ENCODE peak calls at places on chromosome 10, in eight cellular contexts. One of them, this sample, is unnamed.

GRCh38 chr10:69721690-69722310 is 79.9 kb upstream of the COL13A1 start:
- DNase-seq in CD4-positive, alpha-beta memory T cell: no peak
- DNase-seq in neural progenitor cell: peak
- DNase-seq in adrenal gland: no peak
- DNase-seq in PC-3: peak
- DNase-seq in ovary: no peak
- DNase-seq in activated CD4-positive, alpha-beta T cell treated with anti-CD3 and anti-CD28 coated beads for 24 hours: no peak
- DNase-seq in T-helper 2 cell: no peak
- DNase-seq in this sample: no peak

GRCh38 chr10:33265621-33266020 is 68.8 kb downstream of the NRP1 start:
- DNase-seq in CD4-positive, alpha-beta memory T cell: no peak
- DNase-seq in adrenal gland: no peak
- DNase-seq in neural progenitor cell: no peak
- DNase-seq in ovary: no peak
- DNase-seq in T-helper 2 cell: peak
- DNase-seq in PC-3: no peak
- DNase-seq in activated CD4-positive, alpha-beta T cell treated with anti-CD3 and anti-CD28 coated beads for 24 hours: peak
- DNase-seq in this sample: no peak

GRCh38 chr10:21529236-21529910 is 3.9 kb upstream of the SKIDA1 start:
- DNase-seq in neural progenitor cell: no peak
- DNase-seq in adrenal gland: no peak
- DNase-seq in T-helper 2 cell: no peak
- DNase-seq in PC-3: no peak
- DNase-seq in activated CD4-positive, alpha-beta T cell treated with anti-CD3 and anti-CD28 coated beads for 24 hours: no peak
- DNase-seq in ovary: no peak
- DNase-seq in CD4-positive, alpha-beta memory T cell: no peak
- DNase-seq in this sample: no peak

GRCh38 chr10:78740976-78741375 is 327.8 kb upstream of the ZMIZ1 start:
- DNase-seq in CD4-positive, alpha-beta memory T cell: no peak
- DNase-seq in activated CD4-positive, alpha-beta T cell treated with anti-CD3 and anti-CD28 coated beads for 24 hours: no peak
- DNase-seq in adrenal gland: no peak
- DNase-seq in PC-3: no peak
- DNase-seq in ovary: peak
- DNase-seq in neural progenitor cell: no peak
- DNase-seq in T-helper 2 cell: no peak
- DNase-seq in this sample: no peak

GRCh38 chr10:63561421-63561820 is 40.2 kb downstream of the REEP3 start:
- DNase-seq in T-helper 2 cell: no peak
- DNase-seq in ovary: no peak
- DNase-seq in neural progenitor cell: no peak
- DNase-seq in adrenal gland: no peak
- DNase-seq in activated CD4-positive, alpha-beta T cell treated with anti-CD3 and anti-CD28 coated beads for 24 hours: no peak
- DNase-seq in PC-3: no peak
- DNase-seq in CD4-positive, alpha-beta memory T cell: no peak
- DNase-seq in this sample: no peak

GRCh38 chr10:43795093-43795492 is 146.4 kb upstream of the ZNF32 start:
- DNase-seq in activated CD4-positive, alpha-beta T cell treated with anti-CD3 and anti-CD28 coated beads for 24 hours: no peak
- DNase-seq in CD4-positive, alpha-beta memory T cell: no peak
- DNase-seq in neural progenitor cell: no peak
- DNase-seq in ovary: no peak
- DNase-seq in adrenal gland: no peak
- DNase-seq in T-helper 2 cell: no peak
- DNase-seq in PC-3: no peak
- DNase-seq in this sample: no peak

GRCh38 chr10:52466464-52466863 is 152.4 kb downstream of the DKK1 start:
- DNase-seq in ovary: no peak
- DNase-seq in PC-3: peak
- DNase-seq in activated CD4-positive, alpha-beta T cell treated with anti-CD3 and anti-CD28 coated beads for 24 hours: no peak
- DNase-seq in neural progenitor cell: no peak
- DNase-seq in T-helper 2 cell: no peak
- DNase-seq in adrenal gland: no peak
- DNase-seq in CD4-positive, alpha-beta memory T cell: no peak
- DNase-seq in this sample: no peak

GRCh38 chr10:120978589-120979252 is 127.6 kb downstream of the WDR11 start:
- DNase-seq in neural progenitor cell: no peak
- DNase-seq in ovary: no peak
- DNase-seq in CD4-positive, alpha-beta memory T cell: no peak
- DNase-seq in T-helper 2 cell: no peak
- DNase-seq in PC-3: peak
- DNase-seq in activated CD4-positive, alpha-beta T cell treated with anti-CD3 and anti-CD28 coated beads for 24 hours: no peak
- DNase-seq in adrenal gland: peak
- DNase-seq in this sample: no peak

GRCh38 chr10:5464521-5464920 is 34.8 kb downstream of the CALML5 start:
- DNase-seq in PC-3: no peak
- DNase-seq in ovary: no peak
- DNase-seq in CD4-positive, alpha-beta memory T cell: no peak
- DNase-seq in neural progenitor cell: no peak
- DNase-seq in adrenal gland: no peak
- DNase-seq in activated CD4-positive, alpha-beta T cell treated with anti-CD3 and anti-CD28 coated beads for 24 hours: no peak
- DNase-seq in T-helper 2 cell: no peak
- DNase-seq in this sample: no peak

GRCh38 chr10:119468542-119469324 is 73.8 kb downstream of the RGS10 start:
- DNase-seq in ovary: no peak
- DNase-seq in adrenal gland: no peak
- DNase-seq in neural progenitor cell: no peak
- DNase-seq in PC-3: no peak
- DNase-seq in activated CD4-positive, alpha-beta T cell treated with anti-CD3 and anti-CD28 coated beads for 24 hours: no peak
- DNase-seq in T-helper 2 cell: no peak
- DNase-seq in CD4-positive, alpha-beta memory T cell: no peak
- DNase-seq in this sample: no peak

GRCh38 chr10:131576341-131577177 is 265.0 kb upstream of the TCERG1L start:
- DNase-seq in T-helper 2 cell: no peak
- DNase-seq in CD4-positive, alpha-beta memory T cell: no peak
- DNase-seq in neural progenitor cell: no peak
- DNase-seq in adrenal gland: peak
- DNase-seq in activated CD4-positive, alpha-beta T cell treated with anti-CD3 and anti-CD28 coated beads for 24 hours: no peak
- DNase-seq in PC-3: no peak
- DNase-seq in ovary: no peak
- DNase-seq in this sample: peak

GRCh38 chr10:3467052-3467906 is 294.7 kb upstream of the PITRM1 start:
- DNase-seq in PC-3: peak
- DNase-seq in CD4-positive, alpha-beta memory T cell: no peak
- DNase-seq in T-helper 2 cell: peak
- DNase-seq in adrenal gland: peak
- DNase-seq in activated CD4-positive, alpha-beta T cell treated with anti-CD3 and anti-CD28 coated beads for 24 hours: no peak
- DNase-seq in ovary: peak
- DNase-seq in neural progenitor cell: peak
- DNase-seq in this sample: peak

GRCh38 chr10:73892314-73893080 is 18.1 kb upstream of the CAMK2G start:
- DNase-seq in neural progenitor cell: no peak
- DNase-seq in CD4-positive, alpha-beta memory T cell: no peak
- DNase-seq in activated CD4-positive, alpha-beta T cell treated with anti-CD3 and anti-CD28 coated beads for 24 hours: no peak
- DNase-seq in adrenal gland: no peak
- DNase-seq in T-helper 2 cell: no peak
- DNase-seq in PC-3: peak
- DNase-seq in ovary: no peak
- DNase-seq in this sample: no peak

GRCh38 chr10:124328514-124329220 is 90.1 kb downstream of the OAT start:
- DNase-seq in ovary: no peak
- DNase-seq in activated CD4-positive, alpha-beta T cell treated with anti-CD3 and anti-CD28 coated beads for 24 hours: no peak
- DNase-seq in neural progenitor cell: no peak
- DNase-seq in adrenal gland: peak
- DNase-seq in CD4-positive, alpha-beta memory T cell: no peak
- DNase-seq in T-helper 2 cell: no peak
- DNase-seq in PC-3: peak
- DNase-seq in this sample: no peak

GRCh38 chr10:110569736-110570135 is 2.2 kb downstream of the SMC3 start:
- DNase-seq in neural progenitor cell: no peak
- DNase-seq in adrenal gland: no peak
- DNase-seq in activated CD4-positive, alpha-beta T cell treated with anti-CD3 and anti-CD28 coated beads for 24 hours: no peak
- DNase-seq in PC-3: no peak
- DNase-seq in T-helper 2 cell: no peak
- DNase-seq in CD4-positive, alpha-beta memory T cell: no peak
- DNase-seq in ovary: no peak
- DNase-seq in this sample: no peak

GRCh38 chr10:119410361-119411116 is 132.0 kb downstream of the RGS10 start:
- DNase-seq in T-helper 2 cell: no peak
- DNase-seq in PC-3: no peak
- DNase-seq in ovary: peak
- DNase-seq in CD4-positive, alpha-beta memory T cell: no peak
- DNase-seq in activated CD4-positive, alpha-beta T cell treated with anti-CD3 and anti-CD28 coated beads for 24 hours: no peak
- DNase-seq in adrenal gland: no peak
- DNase-seq in neural progenitor cell: no peak
- DNase-seq in this sample: no peak

GRCh38 chr10:107546986-107547385 is 382.5 kb upstream of the SORCS1 start:
- DNase-seq in activated CD4-positive, alpha-beta T cell treated with anti-CD3 and anti-CD28 coated beads for 24 hours: no peak
- DNase-seq in ovary: no peak
- DNase-seq in adrenal gland: no peak
- DNase-seq in neural progenitor cell: no peak
- DNase-seq in CD4-positive, alpha-beta memory T cell: no peak
- DNase-seq in T-helper 2 cell: no peak
- DNase-seq in PC-3: peak
- DNase-seq in this sample: no peak

GRCh38 chr10:61973169-61973568 is 71.7 kb downstream of the ARID5B start:
- DNase-seq in activated CD4-positive, alpha-beta T cell treated with anti-CD3 and anti-CD28 coated beads for 24 hours: no peak
- DNase-seq in T-helper 2 cell: no peak
- DNase-seq in PC-3: no peak
- DNase-seq in CD4-positive, alpha-beta memory T cell: no peak
- DNase-seq in ovary: no peak
- DNase-seq in adrenal gland: no peak
- DNase-seq in neural progenitor cell: no peak
- DNase-seq in this sample: no peak

GRCh38 chr10:103884681-103885139 is 29.3 kb upstream of the SH3PXD2A start:
- DNase-seq in T-helper 2 cell: peak
- DNase-seq in activated CD4-positive, alpha-beta T cell treated with anti-CD3 and anti-CD28 coated beads for 24 hours: no peak
- DNase-seq in PC-3: peak
- DNase-seq in adrenal gland: peak
- DNase-seq in CD4-positive, alpha-beta memory T cell: peak
- DNase-seq in ovary: peak
- DNase-seq in neural progenitor cell: peak
- DNase-seq in this sample: no peak

GRCh38 chr10:986881-987634 is 1.2 kb upstream of the GTPBP4 start:
- DNase-seq in adrenal gland: peak
- DNase-seq in ovary: no peak
- DNase-seq in T-helper 2 cell: no peak
- DNase-seq in PC-3: peak
- DNase-seq in neural progenitor cell: no peak
- DNase-seq in CD4-positive, alpha-beta memory T cell: no peak
- DNase-seq in activated CD4-positive, alpha-beta T cell treated with anti-CD3 and anti-CD28 coated beads for 24 hours: no peak
- DNase-seq in this sample: no peak

GRCh38 chr10:131261890-131262289 is 49.6 kb downstream of the TCERG1L start:
- DNase-seq in T-helper 2 cell: no peak
- DNase-seq in ovary: no peak
- DNase-seq in CD4-positive, alpha-beta memory T cell: no peak
- DNase-seq in adrenal gland: no peak
- DNase-seq in neural progenitor cell: no peak
- DNase-seq in PC-3: no peak
- DNase-seq in activated CD4-positive, alpha-beta T cell treated with anti-CD3 and anti-CD28 coated beads for 24 hours: no peak
- DNase-seq in this sample: no peak

GRCh38 chr10:59713196-59713821 is 3.7 kb upstream of the SLC16A9 start:
- DNase-seq in CD4-positive, alpha-beta memory T cell: no peak
- DNase-seq in T-helper 2 cell: no peak
- DNase-seq in ovary: no peak
- DNase-seq in PC-3: no peak
- DNase-seq in neural progenitor cell: no peak
- DNase-seq in activated CD4-positive, alpha-beta T cell treated with anti-CD3 and anti-CD28 coated beads for 24 hours: no peak
- DNase-seq in adrenal gland: no peak
- DNase-seq in this sample: no peak

GRCh38 chr10:100747061-100747825 is 1.9 kb downstream of the PAX2 start:
- DNase-seq in CD4-positive, alpha-beta memory T cell: no peak
- DNase-seq in PC-3: no peak
- DNase-seq in ovary: no peak
- DNase-seq in adrenal gland: no peak
- DNase-seq in activated CD4-positive, alpha-beta T cell treated with anti-CD3 and anti-CD28 coated beads for 24 hours: no peak
- DNase-seq in neural progenitor cell: peak
- DNase-seq in T-helper 2 cell: no peak
- DNase-seq in this sample: no peak

GRCh38 chr10:110706690-110707098 is 62.6 kb downstream of the RBM20 start:
- DNase-seq in neural progenitor cell: peak
- DNase-seq in adrenal gland: no peak
- DNase-seq in CD4-positive, alpha-beta memory T cell: no peak
- DNase-seq in T-helper 2 cell: no peak
- DNase-seq in ovary: no peak
- DNase-seq in activated CD4-positive, alpha-beta T cell treated with anti-CD3 and anti-CD28 coated beads for 24 hours: no peak
- DNase-seq in PC-3: peak
- DNase-seq in this sample: no peak

GRCh38 chr10:113360870-113361269 is 192.0 kb upstream of the HABP2 start:
- DNase-seq in adrenal gland: no peak
- DNase-seq in CD4-positive, alpha-beta memory T cell: no peak
- DNase-seq in activated CD4-positive, alpha-beta T cell treated with anti-CD3 and anti-CD28 coated beads for 24 hours: no peak
- DNase-seq in ovary: no peak
- DNase-seq in T-helper 2 cell: no peak
- DNase-seq in neural progenitor cell: no peak
- DNase-seq in PC-3: no peak
- DNase-seq in this sample: no peak

GRCh38 chr10:52391927-52392602 is 78.0 kb downstream of the DKK1 start:
- DNase-seq in PC-3: peak
- DNase-seq in CD4-positive, alpha-beta memory T cell: no peak
- DNase-seq in T-helper 2 cell: no peak
- DNase-seq in activated CD4-positive, alpha-beta T cell treated with anti-CD3 and anti-CD28 coated beads for 24 hours: no peak
- DNase-seq in adrenal gland: no peak
- DNase-seq in ovary: no peak
- DNase-seq in neural progenitor cell: no peak
- DNase-seq in this sample: no peak

GRCh38 chr10:86703176-86703575 is 34.9 kb downstream of the LDB3 start:
- DNase-seq in activated CD4-positive, alpha-beta T cell treated with anti-CD3 and anti-CD28 coated beads for 24 hours: no peak
- DNase-seq in neural progenitor cell: no peak
- DNase-seq in ovary: no peak
- DNase-seq in CD4-positive, alpha-beta memory T cell: no peak
- DNase-seq in adrenal gland: no peak
- DNase-seq in T-helper 2 cell: no peak
- DNase-seq in PC-3: no peak
- DNase-seq in this sample: no peak

GRCh38 chr10:28922127-28922526 is 244.8 kb downstream of the BAMBI start:
- DNase-seq in activated CD4-positive, alpha-beta T cell treated with anti-CD3 and anti-CD28 coated beads for 24 hours: no peak
- DNase-seq in T-helper 2 cell: no peak
- DNase-seq in ovary: no peak
- DNase-seq in adrenal gland: no peak
- DNase-seq in CD4-positive, alpha-beta memory T cell: no peak
- DNase-seq in neural progenitor cell: no peak
- DNase-seq in PC-3: peak
- DNase-seq in this sample: peak

GRCh38 chr10:120632047-120632446 is 175.0 kb downstream of the PLPP4 start:
- DNase-seq in ovary: no peak
- DNase-seq in neural progenitor cell: no peak
- DNase-seq in CD4-positive, alpha-beta memory T cell: no peak
- DNase-seq in T-helper 2 cell: no peak
- DNase-seq in adrenal gland: no peak
- DNase-seq in PC-3: peak
- DNase-seq in activated CD4-positive, alpha-beta T cell treated with anti-CD3 and anti-CD28 coated beads for 24 hours: no peak
- DNase-seq in this sample: no peak

GRCh38 chr10:8951440-8952089 is 897.1 kb downstream of the GATA3 start:
- DNase-seq in adrenal gland: no peak
- DNase-seq in neural progenitor cell: no peak
- DNase-seq in activated CD4-positive, alpha-beta T cell treated with anti-CD3 and anti-CD28 coated beads for 24 hours: no peak
- DNase-seq in T-helper 2 cell: peak
- DNase-seq in ovary: no peak
- DNase-seq in PC-3: no peak
- DNase-seq in CD4-positive, alpha-beta memory T cell: no peak
- DNase-seq in this sample: no peak

GRCh38 chr10:128058106-128058745 is 68.0 kb downstream of the MKI67 start:
- DNase-seq in CD4-positive, alpha-beta memory T cell: no peak
- DNase-seq in adrenal gland: no peak
- DNase-seq in ovary: no peak
- DNase-seq in neural progenitor cell: no peak
- DNase-seq in activated CD4-positive, alpha-beta T cell treated with anti-CD3 and anti-CD28 coated beads for 24 hours: no peak
- DNase-seq in T-helper 2 cell: no peak
- DNase-seq in PC-3: no peak
- DNase-seq in this sample: no peak

GRCh38 chr10:68870545-68871104 is 30.5 kb upstream of the DDX50 start:
- DNase-seq in neural progenitor cell: no peak
- DNase-seq in ovary: no peak
- DNase-seq in adrenal gland: no peak
- DNase-seq in activated CD4-positive, alpha-beta T cell treated with anti-CD3 and anti-CD28 coated beads for 24 hours: no peak
- DNase-seq in CD4-positive, alpha-beta memory T cell: peak
- DNase-seq in T-helper 2 cell: peak
- DNase-seq in PC-3: no peak
- DNase-seq in this sample: no peak

GRCh38 chr10:78763651-78764395 is 304.9 kb upstream of the ZMIZ1 start:
- DNase-seq in PC-3: no peak
- DNase-seq in CD4-positive, alpha-beta memory T cell: no peak
- DNase-seq in ovary: peak
- DNase-seq in activated CD4-positive, alpha-beta T cell treated with anti-CD3 and anti-CD28 coated beads for 24 hours: peak
- DNase-seq in adrenal gland: no peak
- DNase-seq in T-helper 2 cell: peak
- DNase-seq in neural progenitor cell: no peak
- DNase-seq in this sample: peak

GRCh38 chr10:87552248-87552914 is 47.7 kb downstream of the MINPP1 start:
- DNase-seq in neural progenitor cell: no peak
- DNase-seq in PC-3: no peak
- DNase-seq in T-helper 2 cell: no peak
- DNase-seq in ovary: no peak
- DNase-seq in CD4-positive, alpha-beta memory T cell: no peak
- DNase-seq in activated CD4-positive, alpha-beta T cell treated with anti-CD3 and anti-CD28 coated beads for 24 hours: no peak
- DNase-seq in adrenal gland: no peak
- DNase-seq in this sample: no peak